ENCODE peak calls at places on chromosomes 16 and 17, in seven cellular contexts. U is RWPE2, Q is left kidney, T is HCEC 1CT, N is GM03348, J is GOT3, S is adipocyte. C is an unnamed sample.

GRCh38 chr17:19561697-19562318 is 28.2 kb downstream of the SLC47A1 start:
- DNase-seq in U (no peak), Q (no peak), T (no peak), N (no peak), J (no peak), S (no peak), C (no peak)

GRCh38 chr17:7897773-7898172 is 9.2 kb downstream of the CHD3 start:
- DNase-seq in U (no peak), Q (peak), T (peak), N (peak), J (no peak), S (peak), C (no peak)

GRCh38 chr17:40963838-40964237 is 2.9 kb downstream of the KRT39 start:
- DNase-seq in U (no peak), Q (no peak), T (peak), N (peak), J (no peak), S (peak), C (no peak)

GRCh38 chr16:15971435-15971805 is 22.0 kb downstream of the ABCC1 start:
- DNase-seq in U (no peak), Q (no peak), T (no peak), N (no peak), J (no peak), S (no peak), C (no peak)

GRCh38 chr16:77234611-77235010 is 35.4 kb downstream of the SYCE1L start:
- DNase-seq in U (no peak), Q (peak), T (no peak), N (no peak), J (no peak), S (no peak), C (peak)

GRCh38 chr16:54116126-54116525 is 170.5 kb downstream of the IRX3 start:
- DNase-seq in U (no peak), Q (no peak), T (no peak), N (no peak), J (no peak), S (no peak), C (no peak)

GRCh38 chr17:43722921-43723665 is 35.5 kb downstream of the SOST start:
- DNase-seq in U (no peak), Q (no peak), T (no peak), N (no peak), J (no peak), S (no peak), C (no peak)

GRCh38 chr17:78979780-78980623 is at the start of gene LGALS3BP:
- DNase-seq in U (peak), Q (peak), T (peak), N (peak), J (peak), S (peak), C (peak)

GRCh38 chr16:23119570-23119969 is 29.7 kb downstream of the USP31 start:
- DNase-seq in U (no peak), Q (peak), T (peak), N (peak), J (no peak), S (peak), C (no peak)

GRCh38 chr17:45234641-45235040 is 13.0 kb downstream of the FMNL1 start:
- DNase-seq in U (peak), Q (peak), T (no peak), N (no peak), J (no peak), S (no peak), C (no peak)

GRCh38 chr16:24748242-24748641 is 18.8 kb downstream of the TNRC6A start:
- DNase-seq in U (no peak), Q (no peak), T (peak), N (peak), J (no peak), S (peak), C (no peak)

GRCh38 chr16:83433201-83433600 is 374.6 kb upstream of the HSBP1 start:
- DNase-seq in U (no peak), Q (no peak), T (no peak), N (no peak), J (no peak), S (peak), C (no peak)

GRCh38 chr16:15807603-15808009 is 49.2 kb downstream of the MYH11 start:
- DNase-seq in U (no peak), Q (no peak), T (no peak), N (no peak), J (no peak), S (peak), C (no peak)

GRCh38 chr17:69912819-69913218 is 162.2 kb upstream of the KCNJ16 start:
- DNase-seq in U (no peak), Q (no peak), T (no peak), N (no peak), J (no peak), S (no peak), C (no peak)

GRCh38 chr17:58303981-58304734 is 23.4 kb upstream of the MPO start:
- DNase-seq in U (no peak), Q (peak), T (peak), N (peak), J (no peak), S (peak), C (no peak)

GRCh38 chr16:31090540-31090939 is 1.8 kb upstream of the PRSS53 start:
- DNase-seq in U (no peak), Q (no peak), T (no peak), N (peak), J (no peak), S (peak), C (no peak)

GRCh38 chr16:19599968-19600716 is 44.6 kb downstream of the VPS35L start:
- DNase-seq in U (no peak), Q (no peak), T (no peak), N (no peak), J (no peak), S (no peak), C (no peak)

GRCh38 chr17:34756670-34757021 is 177.3 kb downstream of the TMEM132E start:
- DNase-seq in U (no peak), Q (peak), T (peak), N (peak), J (no peak), S (peak), C (no peak)

GRCh38 chr17:10557422-10557821 is 8.0 kb upstream of the MYH2 start:
- DNase-seq in U (no peak), Q (no peak), T (no peak), N (peak), J (no peak), S (no peak), C (no peak)

GRCh38 chr17:57607553-57608120 is 137.5 kb downstream of the CCDC182 start:
- DNase-seq in U (no peak), Q (no peak), T (peak), N (no peak), J (no peak), S (no peak), C (no peak)

GRCh38 chr17:77580956-77581355 is 377.5 kb upstream of the TNRC6C start:
- DNase-seq in U (no peak), Q (no peak), T (no peak), N (no peak), J (no peak), S (no peak), C (no peak)

GRCh38 chr17:82054351-82055022 is 2.8 kb downstream of the GPS1 start:
- DNase-seq in U (peak), Q (no peak), T (no peak), N (no peak), J (no peak), S (no peak), C (no peak)

GRCh38 chr17:76747716-76748360 is 9.9 kb downstream of the MFSD11 start:
- DNase-seq in U (no peak), Q (no peak), T (no peak), N (no peak), J (no peak), S (no peak), C (no peak)

GRCh38 chr16:72999541-73000019 is 48.3 kb downstream of the ZFHX3 start:
- DNase-seq in U (no peak), Q (no peak), T (no peak), N (no peak), J (no peak), S (no peak), C (peak)

C was measured in DMS153.